ENCODE peak calls at places on chromosomes 7 and 10, in five cellular contexts. Y is cardiac muscle cell, T is HT-29, Q is Karpas-422, Z is fibroblast of lung. L is an unnamed sample.

GRCh38 chr10:79376751-79377556 is 29.7 kb downstream of the PPIF start:
- DNase-seq in Z (no peak), Y (no peak), Q (no peak), T (no peak), L (no peak)

GRCh38 chr10:88091490-88092061 is 228.2 kb downstream of the PTEN start:
- DNase-seq in T (no peak), Z (no peak), Q (peak; percentile 48), Y (no peak), L (no peak)

GRCh38 chr7:127822822-127823508 is 171.0 kb downstream of the SND1 start:
- DNase-seq in Z (no peak), Y (no peak), T (peak; percentile 84), Q (peak; percentile 62), L (no peak)

GRCh38 chr7:117479480-117480224 is at the start of gene CFTR:
- DNase-seq in Y (no peak), Z (no peak), Q (no peak), T (peak; percentile 74), L (peak; percentile 40)

GRCh38 chr10:87691515-87692070 is 31.9 kb downstream of the PAPSS2 start:
- DNase-seq in Y (no peak), T (peak; percentile 46), Z (no peak), Q (no peak), L (no peak)

GRCh38 chr7:114789942-114790341 is 132.0 kb upstream of the MDFIC start:
- DNase-seq in Q (no peak), Z (peak; percentile 82), Y (peak; percentile 65), T (no peak), L (peak; percentile 6)

GRCh38 chr10:48496831-48497792 is 107.8 kb downstream of the ARHGAP22 start:
- DNase-seq in T (peak; percentile 25), Z (peak; percentile 74), Y (peak; percentile 77), Q (no peak), L (peak; percentile 69)

GRCh38 chr7:2019693-2020511 is 212.8 kb downstream of the MAD1L1 start:
- DNase-seq in Z (peak; percentile 96), T (no peak), Q (peak; percentile 68), Y (peak; percentile 86), L (peak; percentile 77)

GRCh38 chr7:138837627-138838026 is 39.6 kb upstream of the ATP6V0A4 start:
- DNase-seq in Z (peak; percentile 46), Y (peak; percentile 57), Q (no peak), T (no peak), L (no peak)

GRCh38 chr10:124152781-124153600 is 59.6 kb upstream of the CHST15 start:
- DNase-seq in Q (no peak), Z (peak; percentile 79), Y (peak; percentile 85), T (peak; percentile 94), L (peak; percentile 92)

GRCh38 chr7:132053871-132054270 is 497.4 kb upstream of the PODXL start:
- DNase-seq in T (no peak), Q (no peak), Y (no peak), Z (no peak), L (no peak)

GRCh38 chr7:142669074-142669654 is 80.1 kb upstream of the PRSS1 start:
- DNase-seq in Q (peak; percentile 67), Z (peak; percentile 22), T (peak; percentile 38), Y (peak; percentile 39), L (peak; percentile 3)

L was measured in mesenchymal stem cell.